ENCODE peak calls at places on chromosomes 2 and 18, in five cellular contexts. J is transverse colon, Y is GM10248, L is progenitor cell of endocrine pancreas, D is neural progenitor cell. V is an unnamed sample.

GRCh38 chr2:10237392-10238321 is 65.0 kb upstream of the HPCAL1 start:
- DNase-seq in D (no peak), J (no peak), Y (no peak), L (no peak), V (no peak)

GRCh38 chr2:188379748-188380147 is 88.1 kb downstream of the GULP1 start:
- DNase-seq in D (no peak), Y (no peak), J (no peak), L (no peak), V (no peak)

GRCh38 chr2:154912215-154912614 is 213.7 kb downstream of the KCNJ3 start:
- DNase-seq in J (peak), Y (no peak), D (no peak), L (no peak), V (no peak)

GRCh38 chr18:1094408-1094807 is 189.7 kb downstream of the ADCYAP1 start:
- DNase-seq in D (no peak), J (no peak), Y (no peak), L (no peak), V (no peak)

GRCh38 chr2:41026613-41027012 is 574.7 kb upstream of the SLC8A1 start:
- DNase-seq in L (no peak), J (no peak), Y (no peak), D (no peak), V (no peak)

GRCh38 chr18:56233595-56233994 is 404.8 kb downstream of the TXNL1 start:
- DNase-seq in L (no peak), J (no peak), Y (no peak), D (no peak), V (no peak)

GRCh38 chr2:174059875-174060226 is 94.7 kb upstream of the SP3 start:
- DNase-seq in Y (no peak), D (no peak), L (no peak), J (no peak), V (no peak)

GRCh38 chr18:28175930-28176673 is 828 bp downstream of the CDH2 start:
- DNase-seq in Y (peak), J (no peak), L (peak), D (peak), V (peak)

GRCh38 chr2:74001781-74002514 is 17.2 kb downstream of the TET3 start:
- DNase-seq in Y (no peak), D (no peak), L (no peak), J (no peak), V (peak)

GRCh38 chr2:24559714-24560113 is 68.7 kb downstream of the NCOA1 start:
- DNase-seq in Y (no peak), D (no peak), J (no peak), L (no peak), V (no peak)

GRCh38 chr18:3758531-3758930 is 308.6 kb downstream of the TGIF1 start:
- DNase-seq in L (no peak), D (no peak), J (no peak), Y (no peak), V (no peak)

GRCh38 chr18:54119524-54120019 is 104.9 kb downstream of the MBD2 start:
- DNase-seq in L (no peak), J (no peak), Y (peak), D (peak), V (peak)

GRCh38 chr2:70607121-70607551 is 53.5 kb upstream of the TGFA start:
- DNase-seq in L (no peak), J (no peak), D (no peak), Y (no peak), V (no peak)

GRCh38 chr2:66839551-66840320 is 404.8 kb downstream of the MEIS1 start:
- DNase-seq in J (no peak), D (no peak), L (no peak), Y (no peak), V (no peak)

GRCh38 chr2:26298638-26299393 is 47.1 kb upstream of the SELENOI start:
- DNase-seq in L (no peak), D (peak), J (peak), Y (no peak), V (peak)

GRCh38 chr18:66159451-66159850 is 408.6 kb downstream of the CDH7 start:
- DNase-seq in Y (no peak), J (no peak), D (no peak), L (no peak), V (no peak)

GRCh38 chr2:8009010-8009597 is 672.8 kb upstream of the ID2 start:
- DNase-seq in L (no peak), Y (no peak), J (no peak), D (no peak), V (no peak)

GRCh38 chr2:28004086-28004485 is 113.6 kb downstream of the BABAM2 start:
- DNase-seq in D (no peak), J (no peak), Y (no peak), L (no peak), V (no peak)

GRCh38 chr2:74250189-74250631 is 51.8 kb downstream of the MTHFD2 start:
- DNase-seq in L (peak), Y (peak), J (peak), D (peak), V (peak)

GRCh38 chr18:10707294-10707693 is 181.5 kb downstream of the NAPG start:
- DNase-seq in Y (no peak), D (no peak), L (no peak), J (no peak), V (no peak)

GRCh38 chr18:41917199-41917598 is 37.8 kb upstream of the PIK3C3 start:
- DNase-seq in Y (no peak), D (no peak), J (no peak), L (no peak), V (no peak)

GRCh38 chr2:85394256-85394655 is 15.9 kb downstream of the CAPG start:
- DNase-seq in L (no peak), Y (no peak), J (no peak), D (no peak), V (no peak)

GRCh38 chr2:46488389-46488788 is 9.0 kb downstream of the TMEM247 start:
- DNase-seq in Y (no peak), L (no peak), D (no peak), J (no peak), V (no peak)

GRCh38 chr2:175234153-175234552 is 52.6 kb upstream of the ATP5MC3 start:
- DNase-seq in L (no peak), D (no peak), Y (no peak), J (no peak), V (no peak)

GRCh38 chr18:54161267-54161666 is 63.2 kb downstream of the MBD2 start:
- DNase-seq in Y (no peak), D (no peak), J (no peak), L (no peak), V (no peak)

GRCh38 chr18:23972416-23972815 is 42.1 kb upstream of the TTC39C start:
- DNase-seq in D (no peak), L (no peak), Y (peak), J (no peak), V (peak)

GRCh38 chr18:49784427-49785185 is 28.7 kb downstream of the ACAA2 start:
- DNase-seq in L (no peak), D (no peak), Y (no peak), J (no peak), V (no peak)

DNA sequence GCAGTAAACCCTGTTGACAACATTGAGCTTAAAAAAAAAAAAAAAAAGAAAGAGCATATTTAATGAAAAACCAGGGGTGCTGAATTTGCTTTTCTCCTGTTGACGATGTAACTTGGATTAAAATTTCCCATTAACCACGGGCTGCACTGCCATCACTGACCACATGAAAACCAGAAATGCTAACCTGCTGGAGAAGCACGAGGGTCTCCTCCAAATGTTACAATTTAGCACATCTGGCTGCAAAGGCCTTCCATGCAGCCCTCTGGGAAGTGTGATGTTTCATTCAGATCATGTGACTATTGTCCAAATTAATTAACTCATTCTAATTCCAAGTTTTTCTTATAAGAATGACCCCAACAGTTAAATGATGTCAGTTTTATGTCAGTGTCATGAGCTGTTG is 26.9 kb upstream of the SERPINB12 start:
- DNase-seq in Y (no peak), D (peak), L (no peak), J (no peak), V (no peak)
- TF ChIP-seq CTCF in Y (no peak), D (peak), L (peak), J (no peak), V (no peak)

GRCh38 chr2:161004379-161004778 is 155.8 kb upstream of the TANK start:
- DNase-seq in Y (no peak), L (no peak), J (no peak), D (no peak), V (no peak)
- TF ChIP-seq CTCF in Y (no peak), L (peak), J (no peak), D (peak), V (no peak)

GRCh38 chr2:157842106-157842879 is 33.8 kb downstream of the ACVR1 start:
- DNase-seq in D (no peak), J (no peak), L (no peak), Y (no peak), V (no peak)

GRCh38 chr2:157839162-157839801 is 36.8 kb downstream of the ACVR1 start:
- DNase-seq in L (peak), J (no peak), Y (no peak), D (peak), V (no peak)

GRCh38 chr2:157839822-157840221 is 36.3 kb downstream of the ACVR1 start:
- DNase-seq in J (no peak), L (no peak), Y (no peak), D (peak), V (no peak)

GRCh38 chr2:157841485-157841884 is 34.6 kb downstream of the ACVR1 start:
- DNase-seq in D (no peak), L (no peak), J (no peak), Y (no peak), V (no peak)

GRCh38 chr2:157840568-157841156 is 35.5 kb downstream of the ACVR1 start:
- DNase-seq in D (no peak), Y (no peak), J (no peak), L (no peak), V (no peak)
- TF ChIP-seq CTCF in D (no peak), Y (no peak), J (no peak), L (no peak), V (no peak)

DNA sequence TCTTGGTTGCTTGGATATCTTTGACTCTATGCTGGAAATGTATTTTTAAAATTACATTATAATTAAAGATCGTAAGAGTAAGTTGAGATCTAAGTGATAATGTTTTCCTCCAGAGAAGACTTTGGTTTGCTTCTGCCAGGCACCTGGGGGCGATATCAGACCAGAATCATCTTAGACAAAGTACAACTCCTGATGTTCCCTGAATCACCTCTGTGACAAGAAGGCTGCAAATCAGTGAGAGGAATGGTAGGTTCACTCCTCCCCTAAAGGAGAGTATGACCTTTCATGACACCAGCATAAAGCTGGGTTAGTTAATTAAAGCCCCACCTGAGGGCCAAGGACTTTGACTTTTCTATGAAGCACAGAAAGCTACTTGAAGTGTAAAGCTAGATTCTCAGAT is 114.4 kb upstream of the DTNA start:
- DNase-seq in J (no peak), D (peak), Y (no peak), L (no peak), V (no peak)
- TF ChIP-seq CTCF in J (no peak), D (peak), Y (no peak), L (peak), V (no peak)

GRCh38 chr2:164697688-164698290 is 76.5 kb upstream of the GRB14 start:
- DNase-seq in D (peak), Y (peak), L (no peak), J (no peak), V (no peak)
- TF ChIP-seq CTCF in D (peak), Y (peak), L (peak), J (peak), V (no peak)

GRCh38 chr2:134790487-134790886 is 47.9 kb upstream of the ACMSD start:
- DNase-seq in D (no peak), J (no peak), L (no peak), Y (no peak), V (no peak)
- TF ChIP-seq CTCF in D (peak), J (no peak), L (peak), Y (no peak), V (no peak)

GRCh38 chr2:237885931-237886701 is 26.7 kb downstream of the RAMP1 start:
- DNase-seq in D (no peak), L (no peak), J (peak), Y (no peak), V (no peak)
- TF ChIP-seq CTCF in D (no peak), L (no peak), J (no peak), Y (no peak), V (no peak)

GRCh38 chr2:219731173-219731572 is 103.7 kb downstream of the SLC4A3 start:
- DNase-seq in D (no peak), J (no peak), Y (no peak), L (no peak), V (no peak)
- TF ChIP-seq CTCF in D (no peak), J (no peak), Y (no peak), L (no peak), V (no peak)

GRCh38 chr2:60553992-60554648 is 666 bp upstream of the BCL11A start:
- DNase-seq in J (peak), L (peak), D (peak), Y (peak), V (peak)

GRCh38 chr2:60554649-60555065 is 1.2 kb upstream of the BCL11A start:
- DNase-seq in D (peak), L (no peak), Y (no peak), J (peak), V (no peak)

GRCh38 chr2:60555794-60556161 is 2.3 kb upstream of the BCL11A start:
- DNase-seq in Y (no peak), J (no peak), D (peak), L (no peak), V (no peak)

GRCh38 chr2:60556441-60556997 is 3.1 kb upstream of the BCL11A start:
- DNase-seq in L (no peak), D (peak), Y (no peak), J (peak), V (no peak)

GRCh38 chr2:60555066-60555793 is 1.8 kb upstream of the BCL11A start:
- DNase-seq in L (peak), Y (peak), D (peak), J (peak), V (peak)
- TF ChIP-seq CTCF in L (peak), Y (peak), D (peak), J (peak), V (peak)

GRCh38 chr2:79011485-79011884 is 14.0 kb upstream of the REG3G start:
- DNase-seq in Y (no peak), L (no peak), D (no peak), J (no peak), V (no peak)

GRCh38 chr2:79005211-79005610 is 20.3 kb upstream of the REG3G start:
- DNase-seq in Y (no peak), D (no peak), L (no peak), J (no peak), V (no peak)

GRCh38 chr2:79013629-79014028 is 11.9 kb upstream of the REG3G start:
- DNase-seq in J (no peak), D (no peak), L (no peak), Y (no peak), V (no peak)

GRCh38 chr2:79009388-79009787 is 16.1 kb upstream of the REG3G start:
- DNase-seq in J (no peak), D (no peak), L (no peak), Y (no peak), V (no peak)
- TF ChIP-seq CTCF in J (no peak), D (no peak), L (no peak), Y (no peak), V (no peak)

V was measured in GM20000.